ENCODE peak calls at places on chromosomes 16 and 17, in six cellular contexts. One of them, this sample, is unnamed.

GRCh38 chr17:28331891-28332420 is 3.3 kb downstream of the IFT20 start:
- DNase-seq in A549: no peak
- DNase-seq in suprapubic skin: no peak
- DNase-seq in sigmoid colon: peak; percentile 15
- DNase-seq in transverse colon: peak; percentile 8
- DNase-seq in HepG2: no peak
- DNase-seq in this sample: no peak

GRCh38 chr16:23608194-23608593 is 12.1 kb upstream of the NDUFAB1 start:
- DNase-seq in A549: peak; percentile 52
- DNase-seq in suprapubic skin: no peak
- DNase-seq in sigmoid colon: no peak
- DNase-seq in transverse colon: no peak
- DNase-seq in HepG2: no peak
- DNase-seq in this sample: no peak

GRCh38 chr17:77440571-77440981 is 299.8 kb downstream of the SEC14L1 start:
- DNase-seq in A549: no peak
- DNase-seq in suprapubic skin: no peak
- DNase-seq in sigmoid colon: no peak
- DNase-seq in transverse colon: peak; percentile 29
- DNase-seq in HepG2: no peak
- DNase-seq in this sample: no peak

GRCh38 chr17:69179227-69179952 is 37.7 kb upstream of the ABCA6 start:
- DNase-seq in A549: peak; percentile 6
- DNase-seq in suprapubic skin: no peak
- DNase-seq in sigmoid colon: no peak
- DNase-seq in transverse colon: no peak
- DNase-seq in HepG2: no peak
- DNase-seq in this sample: no peak

GRCh38 chr17:37774508-37774907 is 29.6 kb upstream of the HNF1B start:
- DNase-seq in A549: no peak
- DNase-seq in suprapubic skin: no peak
- DNase-seq in sigmoid colon: no peak
- DNase-seq in transverse colon: peak; percentile 29
- DNase-seq in HepG2: no peak
- DNase-seq in this sample: no peak

GRCh38 chr17:55783684-55784245 is 32.9 kb downstream of the PCTP start:
- DNase-seq in A549: no peak
- DNase-seq in suprapubic skin: peak; percentile 93
- DNase-seq in sigmoid colon: peak; percentile 88
- DNase-seq in transverse colon: peak; percentile 46
- DNase-seq in HepG2: no peak
- DNase-seq in this sample: no peak

GRCh38 chr16:87145181-87146176 is 171.7 kb downstream of the C16orf95 start:
- DNase-seq in A549: peak; percentile 43
- DNase-seq in suprapubic skin: peak; percentile 49
- DNase-seq in sigmoid colon: no peak
- DNase-seq in transverse colon: no peak
- DNase-seq in HepG2: no peak
- DNase-seq in this sample: no peak

GRCh38 chr17:78568051-78568450 is 9.1 kb downstream of the DNAH17 start:
- DNase-seq in A549: no peak
- DNase-seq in suprapubic skin: no peak
- DNase-seq in sigmoid colon: no peak
- DNase-seq in transverse colon: no peak
- DNase-seq in HepG2: no peak
- DNase-seq in this sample: no peak

GRCh38 chr17:55448681-55449080 is 27.0 kb upstream of the MMD start:
- DNase-seq in A549: no peak
- DNase-seq in suprapubic skin: no peak
- DNase-seq in sigmoid colon: no peak
- DNase-seq in transverse colon: no peak
- DNase-seq in HepG2: no peak
- DNase-seq in this sample: no peak

GRCh38 chr16:77402672-77403071 is 32.2 kb downstream of the ADAMTS18 start:
- DNase-seq in A549: no peak
- DNase-seq in suprapubic skin: no peak
- DNase-seq in sigmoid colon: no peak
- DNase-seq in transverse colon: no peak
- DNase-seq in HepG2: no peak
- DNase-seq in this sample: no peak

GRCh38 chr17:312476-313148 is 40.0 kb downstream of the RPH3AL start:
- DNase-seq in A549: no peak
- DNase-seq in suprapubic skin: no peak
- DNase-seq in sigmoid colon: no peak
- DNase-seq in transverse colon: no peak
- DNase-seq in HepG2: no peak
- DNase-seq in this sample: no peak

GRCh38 chr17:19728114-19728495 is 11.7 kb upstream of the SLC47A2 start:
- DNase-seq in A549: peak; percentile 69
- DNase-seq in suprapubic skin: peak; percentile 95
- DNase-seq in sigmoid colon: peak; percentile 95
- DNase-seq in transverse colon: peak; percentile 80
- DNase-seq in HepG2: peak; percentile 44
- DNase-seq in this sample: peak; percentile 90

GRCh38 chr17:81400939-81401726 is 5.9 kb downstream of the BAHCC1 start:
- DNase-seq in A549: no peak
- DNase-seq in suprapubic skin: no peak
- DNase-seq in sigmoid colon: no peak
- DNase-seq in transverse colon: no peak
- DNase-seq in HepG2: no peak
- DNase-seq in this sample: no peak

GRCh38 chr17:14833201-14833773 is 431.8 kb downstream of the PMP22 start:
- DNase-seq in A549: no peak
- DNase-seq in suprapubic skin: no peak
- DNase-seq in sigmoid colon: no peak
- DNase-seq in transverse colon: no peak
- DNase-seq in HepG2: no peak
- DNase-seq in this sample: no peak

GRCh38 chr17:7972131-7972785 is 30.2 kb upstream of the GUCY2D start:
- DNase-seq in A549: no peak
- DNase-seq in suprapubic skin: no peak
- DNase-seq in sigmoid colon: peak; percentile 50
- DNase-seq in transverse colon: no peak
- DNase-seq in HepG2: no peak
- DNase-seq in this sample: no peak

GRCh38 chr16:87434146-87434667 is 42.1 kb downstream of the MAP1LC3B start:
- DNase-seq in A549: no peak
- DNase-seq in suprapubic skin: no peak
- DNase-seq in sigmoid colon: no peak
- DNase-seq in transverse colon: no peak
- DNase-seq in HepG2: no peak
- DNase-seq in this sample: no peak

GRCh38 chr17:76887809-76888208 is 19.6 kb downstream of the MGAT5B start:
- DNase-seq in A549: no peak
- DNase-seq in suprapubic skin: no peak
- DNase-seq in sigmoid colon: no peak
- DNase-seq in transverse colon: no peak
- DNase-seq in HepG2: no peak
- DNase-seq in this sample: no peak

GRCh38 chr17:50707296-50708049 is at the start of gene ANKRD40:
- DNase-seq in A549: peak; percentile 96
- DNase-seq in suprapubic skin: peak; percentile 95
- DNase-seq in sigmoid colon: peak; percentile 97
- DNase-seq in transverse colon: peak; percentile 92
- DNase-seq in HepG2: peak; percentile 88
- DNase-seq in this sample: peak; percentile 92

GRCh38 chr17:8287651-8288335 is 677 bp upstream of the RANGRF start:
- DNase-seq in A549: no peak
- DNase-seq in suprapubic skin: no peak
- DNase-seq in sigmoid colon: no peak
- DNase-seq in transverse colon: no peak
- DNase-seq in HepG2: no peak
- DNase-seq in this sample: peak; percentile 22

GRCh38 chr16:12468552-12468951 is 335.1 kb downstream of the CPPED1 start:
- DNase-seq in A549: no peak
- DNase-seq in suprapubic skin: no peak
- DNase-seq in sigmoid colon: peak; percentile 46
- DNase-seq in transverse colon: no peak
- DNase-seq in HepG2: no peak
- DNase-seq in this sample: no peak

GRCh38 chr17:46056800-46057304 is 57.8 kb downstream of the STH start:
- DNase-seq in A549: peak; percentile 74
- DNase-seq in suprapubic skin: no peak
- DNase-seq in sigmoid colon: no peak
- DNase-seq in transverse colon: no peak
- DNase-seq in HepG2: no peak
- DNase-seq in this sample: no peak

GRCh38 chr17:6101706-6102105 is 31.5 kb downstream of the WSCD1 start:
- DNase-seq in A549: no peak
- DNase-seq in suprapubic skin: peak; percentile 5
- DNase-seq in sigmoid colon: no peak
- DNase-seq in transverse colon: no peak
- DNase-seq in HepG2: no peak
- DNase-seq in this sample: no peak

GRCh38 chr17:39486242-39486641 is 25.0 kb downstream of the CDK12 start:
- DNase-seq in A549: peak; percentile 17
- DNase-seq in suprapubic skin: peak; percentile 8
- DNase-seq in sigmoid colon: peak; percentile 4
- DNase-seq in transverse colon: no peak
- DNase-seq in HepG2: no peak
- DNase-seq in this sample: no peak

GRCh38 chr16:68083861-68084503 is 1.2 kb upstream of the NFATC3 start:
- DNase-seq in A549: peak; percentile 23
- DNase-seq in suprapubic skin: no peak
- DNase-seq in sigmoid colon: peak; percentile 76
- DNase-seq in transverse colon: no peak
- DNase-seq in HepG2: peak; percentile 61
- DNase-seq in this sample: peak; percentile 60

GRCh38 chr17:78442648-78443128 is 64.2 kb downstream of the PGS1 start:
- DNase-seq in A549: no peak
- DNase-seq in suprapubic skin: peak; percentile 87
- DNase-seq in sigmoid colon: peak; percentile 92
- DNase-seq in transverse colon: peak; percentile 64
- DNase-seq in HepG2: no peak
- DNase-seq in this sample: no peak

GRCh38 chr16:1037023-1037933 is 35.3 kb upstream of the SSTR5 start:
- DNase-seq in A549: no peak
- DNase-seq in suprapubic skin: no peak
- DNase-seq in sigmoid colon: no peak
- DNase-seq in transverse colon: no peak
- DNase-seq in HepG2: no peak
- DNase-seq in this sample: no peak

GRCh38 chr17:15981208-15981607 is 18.3 kb downstream of the ZSWIM7 start:
- DNase-seq in A549: no peak
- DNase-seq in suprapubic skin: no peak
- DNase-seq in sigmoid colon: no peak
- DNase-seq in transverse colon: no peak
- DNase-seq in HepG2: no peak
- DNase-seq in this sample: no peak

GRCh38 chr16:26491271-26491670 is 575.5 kb upstream of the C16orf82 start:
- DNase-seq in A549: no peak
- DNase-seq in suprapubic skin: no peak
- DNase-seq in sigmoid colon: no peak
- DNase-seq in transverse colon: no peak
- DNase-seq in HepG2: no peak
- DNase-seq in this sample: no peak

GRCh38 chr16:46714797-46715591 is 25.5 kb downstream of the ORC6 start:
- DNase-seq in A549: no peak
- DNase-seq in suprapubic skin: no peak
- DNase-seq in sigmoid colon: no peak
- DNase-seq in transverse colon: no peak
- DNase-seq in HepG2: no peak
- DNase-seq in this sample: no peak
- TF ChIP-seq EP300 in A549: no peak
- TF ChIP-seq EP300 in suprapubic skin: no peak
- TF ChIP-seq EP300 in sigmoid colon: no peak
- TF ChIP-seq EP300 in transverse colon: no peak
- TF ChIP-seq EP300 in HepG2: no peak
- TF ChIP-seq EP300 in this sample: no peak

DNA sequence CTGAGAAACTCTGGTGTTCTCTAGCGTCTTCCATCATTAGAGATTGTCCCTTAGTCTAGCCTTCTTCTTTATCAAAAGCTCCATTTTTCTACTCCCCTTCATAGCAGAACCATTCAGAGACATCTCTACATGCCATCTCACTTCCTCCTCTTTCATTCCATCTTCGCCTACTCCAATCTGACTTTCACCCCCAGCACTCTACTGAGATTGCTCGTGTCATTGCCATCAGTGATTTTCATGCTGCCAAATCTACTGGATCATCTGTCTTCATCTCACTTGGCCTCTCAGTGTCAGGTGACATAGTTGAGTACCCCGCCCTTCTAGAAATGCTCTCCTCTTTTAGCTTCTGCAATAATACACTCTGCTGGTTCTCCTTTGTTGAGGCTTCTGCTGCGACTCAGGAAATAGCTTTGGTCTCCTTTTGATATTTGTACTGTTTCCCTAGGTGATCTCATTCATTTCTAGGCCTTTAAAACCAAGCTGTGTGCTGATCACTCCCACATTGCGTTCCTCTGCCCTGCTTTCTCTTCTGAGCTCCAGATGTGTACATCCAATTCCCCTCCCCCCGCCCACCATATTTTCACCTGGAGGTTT is 119.1 kb downstream of the FTO start:
- DNase-seq in A549: no peak
- DNase-seq in suprapubic skin: no peak
- DNase-seq in sigmoid colon: no peak
- DNase-seq in transverse colon: no peak
- DNase-seq in HepG2: no peak
- DNase-seq in this sample: no peak
- H3K27ac ChIP-seq in A549: peak overlapping the region; percentile 84
- H3K27ac ChIP-seq in suprapubic skin: no peak overlapping the region
- H3K27ac ChIP-seq in sigmoid colon: no peak overlapping the region
- H3K27ac ChIP-seq in transverse colon: no peak overlapping the region
- H3K27ac ChIP-seq in HepG2: no peak overlapping the region
- H3K27ac ChIP-seq in this sample: no peak overlapping the region

GRCh38 chr16:3074860-3075545 is 9.6 kb downstream of the IL32 start:
- DNase-seq in A549: no peak
- DNase-seq in suprapubic skin: no peak
- DNase-seq in sigmoid colon: no peak
- DNase-seq in transverse colon: peak; percentile 63
- DNase-seq in HepG2: no peak
- DNase-seq in this sample: no peak
- TF ChIP-seq EP300 in A549: no peak
- TF ChIP-seq EP300 in suprapubic skin: no peak
- TF ChIP-seq EP300 in sigmoid colon: no peak
- TF ChIP-seq EP300 in transverse colon: no peak
- TF ChIP-seq EP300 in HepG2: no peak
- TF ChIP-seq EP300 in this sample: no peak

DNA sequence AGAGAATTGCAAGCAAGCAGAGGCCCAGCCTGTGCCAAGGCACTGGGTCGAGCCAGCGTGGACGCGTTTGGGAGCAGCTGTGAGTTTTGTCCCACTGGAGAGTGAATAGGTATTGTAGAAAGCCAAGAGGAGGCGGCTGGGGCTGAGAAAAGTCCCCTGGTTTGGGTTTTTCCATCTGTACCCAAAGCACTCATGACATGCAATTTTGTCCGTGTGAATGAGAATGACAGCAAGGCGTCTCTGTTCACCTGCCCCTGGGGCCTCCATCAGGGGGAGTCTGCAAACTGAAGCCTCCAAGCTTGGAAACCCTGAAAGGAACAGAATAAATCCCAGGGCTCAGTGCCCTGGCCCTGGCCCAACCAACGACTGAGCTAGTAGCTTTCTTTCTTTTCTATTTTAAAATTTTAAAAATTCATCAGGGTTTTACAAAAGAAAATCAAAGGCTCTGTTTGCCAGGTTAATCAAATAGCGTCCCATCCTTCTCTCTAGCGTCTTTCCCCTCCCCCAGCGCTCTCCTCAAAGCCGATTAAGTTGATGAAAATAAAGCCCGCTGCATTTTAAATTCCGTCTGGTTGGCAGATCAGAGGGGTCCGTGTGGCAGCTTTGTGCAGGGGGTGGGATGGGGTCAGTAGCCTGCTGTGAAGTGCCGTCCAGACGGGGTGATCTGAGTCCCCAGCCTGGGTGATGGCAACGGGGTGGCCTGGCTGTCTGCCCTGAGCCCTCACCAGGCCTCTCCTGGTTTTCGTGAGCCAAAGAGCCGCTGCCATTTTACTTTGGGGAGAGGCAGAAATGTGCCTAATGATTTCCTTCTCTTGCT is 171.0 kb downstream of the KATNIP start:
- DNase-seq in A549: no peak
- DNase-seq in suprapubic skin: no peak
- DNase-seq in sigmoid colon: peak; percentile 61
- DNase-seq in transverse colon: no peak
- DNase-seq in HepG2: no peak
- DNase-seq in this sample: peak; percentile 50
- H3K27ac ChIP-seq in A549: no peak overlapping the region
- H3K27ac ChIP-seq in suprapubic skin: peak overlapping the region; percentile 73
- H3K27ac ChIP-seq in sigmoid colon: peak overlapping the region; percentile 67
- H3K27ac ChIP-seq in transverse colon: peak overlapping the region; percentile 70
- H3K27ac ChIP-seq in HepG2: no peak overlapping the region
- H3K27ac ChIP-seq in this sample: peak overlapping the region; percentile 19

This sample was measured in ovary.